ENCODE peak calls at places on chromosome 18, in five cellular contexts. L is hepatocyte, P is A549, G is OCI-LY7, I is esophagus squamous epithelium. Z is an unnamed sample.

GRCh38 chr18:78878335-78878734 is 101.3 kb upstream of the SALL3 start:
- DNase-seq in G (no peak), P (no peak), I (no peak), L (no peak), Z (no peak)

GRCh38 chr18:50582500-50582899 is 22.6 kb downstream of the MAPK4 start:
- DNase-seq in I (no peak), L (no peak), G (no peak), P (no peak), Z (no peak)

GRCh38 chr18:6543330-6543908 is 128.7 kb upstream of the L3MBTL4 start:
- DNase-seq in G (peak), P (peak), I (no peak), L (peak), Z (no peak)

GRCh38 chr18:9017900-9018217 is 84.6 kb upstream of the NDUFV2 start:
- DNase-seq in L (no peak), I (no peak), P (no peak), G (no peak), Z (no peak)

GRCh38 chr18:79400591-79401381 is 5.1 kb downstream of the NFATC1 start:
- DNase-seq in L (no peak), P (no peak), G (peak), I (no peak), Z (no peak)

GRCh38 chr18:51321696-51322095 is 124.2 kb upstream of the MEX3C start:
- DNase-seq in L (peak), P (no peak), I (no peak), G (no peak), Z (no peak)

GRCh38 chr18:35106013-35106844 is 65.0 kb downstream of the MAPRE2 start:
- DNase-seq in I (no peak), P (no peak), L (no peak), G (no peak), Z (no peak)

GRCh38 chr18:35117951-35118411 is 76.8 kb downstream of the MAPRE2 start:
- DNase-seq in I (no peak), P (no peak), L (no peak), G (no peak), Z (no peak)

GRCh38 chr18:57787068-57787682 is 15.9 kb downstream of the ATP8B1 start:
- DNase-seq in I (no peak), P (no peak), L (no peak), G (no peak), Z (no peak)

GRCh38 chr18:28972333-28972732 is 795.4 kb upstream of the CDH2 start:
- DNase-seq in I (no peak), L (no peak), G (no peak), P (no peak), Z (no peak)

GRCh38 chr18:63439334-63439733 is 17.1 kb upstream of the VPS4B start:
- DNase-seq in P (peak), G (peak), I (no peak), L (peak), Z (peak)

GRCh38 chr18:50987261-50987660 is 19.4 kb downstream of the ELAC1 start:
- DNase-seq in P (no peak), G (no peak), L (no peak), I (no peak), Z (no peak)

GRCh38 chr18:10057808-10058791 is 144.3 kb downstream of the VAPA start:
- DNase-seq in I (no peak), P (peak), L (peak), G (no peak), Z (no peak)

GRCh38 chr18:13456736-13457271 is 238.2 kb downstream of the LDLRAD4 start:
- DNase-seq in L (no peak), P (no peak), I (no peak), G (no peak), Z (no peak)

DNA sequence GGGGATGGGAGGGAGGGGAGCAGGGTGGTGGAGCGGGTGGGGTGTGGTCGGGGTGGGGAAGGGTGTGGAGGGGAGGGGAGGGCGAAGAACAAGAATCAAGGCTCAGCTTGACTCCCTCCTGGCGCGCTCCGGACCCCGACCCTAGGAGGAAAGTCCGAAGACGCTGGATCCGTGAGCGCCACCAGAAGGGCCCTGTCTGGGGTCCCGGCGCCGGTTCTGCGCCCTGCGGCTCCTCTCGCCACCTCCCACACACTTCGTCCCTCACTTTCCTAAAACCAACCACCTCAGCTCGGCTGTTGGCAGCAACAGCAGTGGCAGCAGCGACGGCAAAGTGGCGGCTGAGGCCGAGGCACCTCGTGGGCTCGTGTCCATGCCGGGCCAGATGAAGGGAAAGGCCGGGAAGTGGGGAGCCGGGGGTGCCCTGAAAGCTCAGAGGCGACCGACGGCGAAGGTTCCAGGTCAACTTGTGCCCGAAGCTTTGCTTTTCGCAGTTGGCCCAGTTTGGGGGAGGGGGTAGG is 2.1 kb downstream of the KLHL14 start:
- DNase-seq in P (no peak), I (no peak), G (no peak), L (peak), Z (no peak)
- H3K4me3 ChIP-seq in P (peak), I (peak), G (peak), L (peak), Z (no peak)

GRCh38 chr18:61955644-61956043 is 62.8 kb upstream of the RNF152 start:
- DNase-seq in L (no peak), G (peak), I (no peak), P (no peak), Z (no peak)

GRCh38 chr18:61951396-61951795 is 58.6 kb upstream of the RNF152 start:
- DNase-seq in I (no peak), L (no peak), P (no peak), G (no peak), Z (no peak)

GRCh38 chr18:61953161-61953560 is 60.4 kb upstream of the RNF152 start:
- DNase-seq in G (no peak), P (no peak), L (no peak), I (no peak), Z (no peak)

GRCh38 chr18:61954347-61954746 is 61.5 kb upstream of the RNF152 start:
- DNase-seq in L (no peak), P (no peak), I (no peak), G (no peak), Z (no peak)

GRCh38 chr18:61953641-61954040 is 60.8 kb upstream of the RNF152 start:
- DNase-seq in G (no peak), I (no peak), L (no peak), P (no peak), Z (no peak)
- H3K27ac ChIP-seq in G (no peak), I (no peak), L (no peak), P (no peak), Z (no peak)

DNA sequence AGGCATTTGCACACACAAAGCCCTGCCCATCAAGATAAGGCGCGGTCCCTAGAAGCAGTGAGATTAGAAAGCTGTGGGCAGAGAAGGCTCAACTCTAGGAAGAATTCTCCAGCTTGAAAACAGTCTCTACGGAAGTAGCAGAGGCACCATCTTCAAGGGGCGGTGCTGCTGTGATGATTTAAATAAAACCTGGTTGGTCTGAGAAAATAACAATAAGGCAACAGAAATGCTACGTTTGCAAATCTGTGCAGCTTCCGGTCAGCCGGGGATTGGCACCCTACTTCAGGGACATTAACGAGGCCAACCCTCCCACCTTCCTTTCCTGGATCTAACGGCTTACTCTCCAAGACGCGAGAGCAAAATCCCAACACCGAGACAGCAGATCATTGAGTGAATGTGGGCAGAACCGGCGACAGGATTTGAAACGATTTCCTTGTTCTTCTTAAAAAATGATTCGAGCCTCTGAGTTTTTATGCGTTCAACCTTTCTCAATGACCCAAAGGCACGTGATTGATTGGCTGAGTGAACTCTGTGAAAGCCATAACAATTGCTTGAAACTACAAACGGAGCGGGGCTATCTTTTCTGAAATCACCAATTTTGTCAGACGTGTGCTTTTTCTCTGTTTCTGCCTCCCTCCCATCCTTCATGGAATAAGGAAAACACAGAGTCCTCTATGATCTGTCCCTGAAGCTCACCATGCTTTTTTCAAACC is 93.7 kb upstream of the ZNF516 start:
- DNase-seq in I (no peak), L (no peak), G (no peak), P (no peak), Z (no peak)
- H3K4me3 ChIP-seq in I (no peak), L (peak), G (no peak), P (peak), Z (no peak)

GRCh38 chr18:37742436-37742835 is 176.8 kb upstream of the CELF4 start:
- DNase-seq in I (no peak), L (no peak), G (no peak), P (no peak), Z (no peak)
- H3K27ac ChIP-seq in I (no peak), L (no peak), G (no peak), P (no peak), Z (no peak)

DNA sequence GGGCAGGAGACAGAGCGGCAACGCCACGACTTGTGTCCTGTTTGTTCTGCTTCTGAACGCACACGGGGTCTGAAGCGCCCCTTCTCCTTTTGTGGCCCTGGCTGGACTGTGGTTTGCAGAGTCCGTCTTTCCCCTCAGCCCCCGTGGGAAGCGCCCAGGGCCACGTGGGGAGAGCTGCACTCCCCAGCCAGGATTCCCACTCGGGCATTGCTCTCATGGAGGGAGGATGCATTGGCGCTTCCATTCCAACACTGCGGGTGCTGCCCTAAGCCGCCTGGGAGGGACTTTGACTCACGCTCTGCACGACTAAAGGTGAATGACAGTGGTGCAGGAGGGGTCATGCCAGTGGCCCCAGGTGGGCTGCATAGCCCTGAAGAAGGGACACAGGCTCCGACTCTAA is 52.5 kb downstream of the TIMM21 start:
- DNase-seq in I (no peak), L (no peak), P (no peak), G (no peak), Z (no peak)
- H3K4me3 ChIP-seq in I (no peak), L (no peak), P (no peak), G (no peak), Z (no peak)

GRCh38 chr18:25231327-25231691 is 120.7 kb downstream of the ZNF521 start:
- DNase-seq in P (no peak), I (no peak), G (no peak), L (no peak), Z (peak)
- H3K27ac ChIP-seq in P (no peak), I (peak), G (no peak), L (no peak), Z (peak)

DNA sequence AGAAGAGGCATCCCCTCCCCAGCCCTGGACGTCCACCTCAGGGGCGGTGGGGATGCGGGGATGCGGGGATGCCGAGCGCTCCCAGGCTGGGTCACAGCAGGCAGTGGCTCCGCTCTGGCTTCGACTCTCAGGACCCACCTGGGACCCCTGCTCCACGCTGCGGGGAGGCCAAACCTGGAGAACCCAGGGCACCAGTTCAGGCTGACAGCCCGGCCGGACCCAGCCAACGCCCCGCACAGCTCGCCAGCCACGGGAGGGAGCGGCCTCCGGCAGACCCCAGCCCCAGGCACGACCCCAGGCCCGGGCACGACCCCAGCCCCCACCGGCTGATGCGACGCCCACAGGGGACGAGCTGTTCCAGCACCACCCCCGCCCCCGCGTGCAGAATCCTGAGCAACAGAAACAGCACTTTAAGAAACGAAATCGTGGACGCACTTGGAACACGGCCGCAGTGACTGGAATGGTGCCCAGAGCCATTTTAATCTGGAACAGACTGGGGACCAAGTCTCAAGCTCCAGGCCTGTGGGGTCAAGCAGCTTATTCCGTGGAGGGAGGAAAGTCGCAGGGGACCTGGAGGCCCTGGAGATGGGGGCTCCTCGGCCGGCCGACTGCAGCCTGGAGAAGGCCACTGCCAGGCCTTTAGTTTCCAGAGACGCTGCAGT is 74.3 kb downstream of the MBP start:
- DNase-seq in P (no peak), I (no peak), L (no peak), G (no peak), Z (no peak)
- H3K4me3 ChIP-seq in P (no peak), I (no peak), L (no peak), G (no peak), Z (no peak)

GRCh38 chr18:67468038-67468437 is 48.5 kb downstream of the DSEL start:
- DNase-seq in P (no peak), I (no peak), G (peak), L (no peak), Z (no peak)
- H3K27ac ChIP-seq in P (no peak), I (no peak), G (no peak), L (no peak), Z (no peak)

DNA sequence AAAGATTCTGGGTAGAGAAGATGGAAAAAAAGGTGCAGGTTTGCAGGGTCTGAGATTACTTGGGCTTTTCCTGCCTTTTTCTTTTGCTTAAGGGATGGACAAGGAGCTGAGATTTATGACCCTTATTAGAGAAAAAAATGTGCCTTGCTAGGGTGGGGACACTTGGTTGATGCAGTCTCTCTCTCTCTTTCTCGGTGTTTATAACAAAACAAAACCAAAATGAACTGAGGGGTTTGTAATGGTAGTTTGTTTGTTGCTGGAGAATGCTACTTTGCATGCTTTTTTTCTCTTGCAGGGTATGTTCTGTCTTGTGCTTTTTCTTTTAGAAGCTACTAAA is 300 bp downstream of the ZNF532 start:
- DNase-seq in P (no peak), I (no peak), L (no peak), G (no peak), Z (no peak)
- H3K4me3 ChIP-seq in P (no peak), I (no peak), L (no peak), G (peak), Z (peak)

GRCh38 chr18:12032786-12033642 is 51.7 kb downstream of the IMPA2 start:
- DNase-seq in I (no peak), G (no peak), P (no peak), L (no peak), Z (no peak)
- H3K27ac ChIP-seq in I (peak), G (no peak), P (no peak), L (no peak), Z (no peak)